ENCODE peak calls at places on chromosomes 1 and 21, in four cellular contexts. V is AG04450, N is fibroblast of the aortic adventitia, S is neural progenitor cell. D is an unnamed sample.

GRCh38 chr21:45562965-45563364 is 20.7 kb upstream of the SLC19A1 start:
- DNase-seq in V (no peak), N (no peak), S (no peak), D (no peak)

GRCh38 chr1:224435318-224435763 is 744 bp upstream of the WDR26 start:
- DNase-seq in V (peak; percentile 85), N (peak; percentile 86), S (peak; percentile 18), D (no peak)

GRCh38 chr21:25818156-25818950 is 83.6 kb downstream of the GABPA start:
- DNase-seq in V (no peak), N (no peak), S (peak; percentile 5), D (no peak)

GRCh38 chr1:152110860-152111514 is 4.3 kb downstream of the TCHH start:
- DNase-seq in V (no peak), N (peak; percentile 48), S (peak; percentile 34), D (no peak)

GRCh38 chr1:245807306-245807705 is 652.5 kb downstream of the KIF26B start:
- DNase-seq in V (no peak), N (no peak), S (no peak), D (peak; percentile 55)

GRCh38 chr1:40435471-40435870 is 14.8 kb upstream of the ZFP69B start:
- DNase-seq in V (no peak), N (peak; percentile 81), S (no peak), D (no peak)

GRCh38 chr1:198519639-198520501 is 20.6 kb downstream of the ATP6V1G3 start:
- DNase-seq in V (no peak), N (no peak), S (no peak), D (no peak)

GRCh38 chr1:85815906-85816305 is 107.7 kb upstream of the ZNHIT6 start:
- DNase-seq in V (no peak), N (peak; percentile 9), S (no peak), D (no peak)

GRCh38 chr21:15206514-15206913 is 141.7 kb upstream of the NRIP1 start:
- DNase-seq in V (no peak), N (no peak), S (no peak), D (no peak)

GRCh38 chr1:68232354-68233148 is at the start of gene WLS:
- DNase-seq in V (peak; percentile 60), N (peak; percentile 80), S (peak; percentile 93), D (no peak)

GRCh38 chr1:228929476-228930027 is 194.3 kb downstream of the RHOU start:
- DNase-seq in V (no peak), N (no peak), S (no peak), D (no peak)

GRCh38 chr21:45265721-45266517 is 21.8 kb downstream of the POFUT2 start:
- DNase-seq in V (no peak), N (no peak), S (no peak), D (peak; percentile 37)

GRCh38 chr1:147225193-147225730 is at the start of gene FMO5:
- DNase-seq in V (peak; percentile 45), N (peak; percentile 64), S (peak; percentile 76), D (peak; percentile 86)

GRCh38 chr21:35478096-35479080 is 429.3 kb upstream of the RUNX1 start:
- DNase-seq in V (no peak), N (peak; percentile 76), S (no peak), D (no peak)

GRCh38 chr1:195831789-195832188 is 776.5 kb downstream of the KCNT2 start:
- DNase-seq in V (no peak), N (no peak), S (no peak), D (no peak)

GRCh38 chr1:39452540-39452939 is 38.9 kb upstream of the BMP8A start:
- DNase-seq in V (no peak), N (no peak), S (no peak), D (no peak)

GRCh38 chr1:235250430-235250829 is 77.5 kb downstream of the ARID4B start:
- DNase-seq in V (no peak), N (no peak), S (no peak), D (no peak)

GRCh38 chr1:112337028-112337531 is 58.9 kb upstream of the CTTNBP2NL start:
- DNase-seq in V (peak; percentile 11), N (peak; percentile 48), S (peak; percentile 24), D (no peak)

GRCh38 chr1:41898191-41898713 is 20.5 kb downstream of the HIVEP3 start:
- DNase-seq in V (no peak), N (peak; percentile 75), S (no peak), D (peak; percentile 82)

GRCh38 chr1:44926311-44926781 is 60.0 kb downstream of the EIF2B3 start:
- DNase-seq in V (no peak), N (peak; percentile 85), S (no peak), D (no peak)

GRCh38 chr1:56557746-56558145 is 21.6 kb downstream of the PLPP3 start:
- DNase-seq in V (no peak), N (no peak), S (no peak), D (no peak)

GRCh38 chr1:45011837-45012638 is at the start of gene UROD:
- DNase-seq in V (peak; percentile 92), N (peak; percentile 97), S (peak; percentile 97), D (peak; percentile 87)

GRCh38 chr1:173749137-173749536 is 34.4 kb downstream of the KLHL20 start:
- DNase-seq in V (no peak), N (no peak), S (no peak), D (no peak)

DNA sequence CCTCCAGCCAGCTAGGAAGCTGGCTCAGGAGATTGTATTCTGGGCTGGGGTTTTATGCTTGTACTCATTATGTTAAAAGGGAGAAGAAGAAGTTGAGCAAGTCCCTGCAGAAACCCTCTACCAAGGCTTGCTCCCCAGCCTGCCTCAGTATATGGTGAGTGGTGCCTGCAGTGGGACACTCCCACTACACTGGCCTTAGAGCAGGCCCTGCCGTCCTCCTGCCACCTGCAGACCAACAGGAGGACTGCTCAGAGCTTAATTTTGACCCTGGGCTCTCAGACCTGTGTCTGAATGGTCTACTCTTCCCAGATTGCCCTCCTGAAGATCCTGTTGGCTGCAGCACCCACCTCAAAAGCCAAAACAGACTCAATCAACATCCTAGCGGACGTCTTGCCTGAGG is 13.0 kb downstream of the STRIP1 start:
- DNase-seq in V (no peak), N (no peak), S (no peak), D (no peak)
- H3K4me3 ChIP-seq in V (no peak overlapping the region), N (no peak overlapping the region), S (no peak overlapping the region), D (no peak overlapping the region)

DNA sequence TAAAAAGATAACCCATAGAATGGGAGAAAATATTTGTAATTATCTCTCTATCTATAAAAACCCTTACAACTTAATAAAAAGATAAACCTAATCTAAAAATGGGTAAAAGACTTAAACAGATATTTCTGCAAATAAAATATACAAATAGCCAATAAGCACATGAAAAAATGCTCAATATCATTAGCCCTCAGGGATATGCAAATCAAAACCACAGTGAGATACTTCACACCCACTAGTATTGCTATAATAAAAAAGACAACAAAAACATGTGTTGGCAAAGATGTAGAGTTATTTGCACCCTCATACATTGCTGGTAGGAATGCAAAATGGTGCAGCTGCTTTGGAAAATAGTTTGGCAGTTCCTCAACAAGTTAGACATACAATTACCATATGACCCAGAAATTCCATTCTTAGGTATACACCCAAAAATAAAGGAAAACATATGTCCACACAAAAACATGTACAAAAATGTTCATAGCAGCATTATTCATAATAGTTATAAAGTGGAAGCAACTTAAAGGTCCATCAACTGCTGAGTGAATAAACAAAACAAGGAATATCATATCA is 30.2 kb downstream of the ZZZ3 start:
- DNase-seq in V (no peak), N (peak; percentile 66), S (no peak), D (no peak)
- H3K4me3 ChIP-seq in V (no peak overlapping the region), N (no peak overlapping the region), S (no peak overlapping the region), D (no peak overlapping the region)

GRCh38 chr1:101366513-101367215 is 129.8 kb downstream of the S1PR1 start:
- DNase-seq in V (peak; percentile 8), N (peak; percentile 42), S (no peak), D (no peak)

GRCh38 chr1:101376121-101377095 is 139.6 kb downstream of the S1PR1 start:
- DNase-seq in V (no peak), N (no peak), S (no peak), D (no peak)

GRCh38 chr1:101373570-101373969 is 136.8 kb downstream of the S1PR1 start:
- DNase-seq in V (no peak), N (no peak), S (no peak), D (no peak)

GRCh38 chr1:101370488-101370887 is 133.7 kb downstream of the S1PR1 start:
- DNase-seq in V (no peak), N (no peak), S (no peak), D (no peak)

GRCh38 chr1:101371259-101371658 is 134.4 kb downstream of the S1PR1 start:
- DNase-seq in V (peak; percentile 34), N (peak; percentile 38), S (no peak), D (no peak)
- H3K4me3 ChIP-seq in V (no peak overlapping the region), N (no peak overlapping the region), S (no peak overlapping the region), D (no peak overlapping the region)

GRCh38 chr1:17668195-17668594 is 86.9 kb upstream of the ACTL8 start:
- DNase-seq in V (no peak), N (no peak), S (no peak), D (no peak)
- H3K4me3 ChIP-seq in V (no peak overlapping the region), N (no peak overlapping the region), S (no peak overlapping the region), D (no peak overlapping the region)

DNA sequence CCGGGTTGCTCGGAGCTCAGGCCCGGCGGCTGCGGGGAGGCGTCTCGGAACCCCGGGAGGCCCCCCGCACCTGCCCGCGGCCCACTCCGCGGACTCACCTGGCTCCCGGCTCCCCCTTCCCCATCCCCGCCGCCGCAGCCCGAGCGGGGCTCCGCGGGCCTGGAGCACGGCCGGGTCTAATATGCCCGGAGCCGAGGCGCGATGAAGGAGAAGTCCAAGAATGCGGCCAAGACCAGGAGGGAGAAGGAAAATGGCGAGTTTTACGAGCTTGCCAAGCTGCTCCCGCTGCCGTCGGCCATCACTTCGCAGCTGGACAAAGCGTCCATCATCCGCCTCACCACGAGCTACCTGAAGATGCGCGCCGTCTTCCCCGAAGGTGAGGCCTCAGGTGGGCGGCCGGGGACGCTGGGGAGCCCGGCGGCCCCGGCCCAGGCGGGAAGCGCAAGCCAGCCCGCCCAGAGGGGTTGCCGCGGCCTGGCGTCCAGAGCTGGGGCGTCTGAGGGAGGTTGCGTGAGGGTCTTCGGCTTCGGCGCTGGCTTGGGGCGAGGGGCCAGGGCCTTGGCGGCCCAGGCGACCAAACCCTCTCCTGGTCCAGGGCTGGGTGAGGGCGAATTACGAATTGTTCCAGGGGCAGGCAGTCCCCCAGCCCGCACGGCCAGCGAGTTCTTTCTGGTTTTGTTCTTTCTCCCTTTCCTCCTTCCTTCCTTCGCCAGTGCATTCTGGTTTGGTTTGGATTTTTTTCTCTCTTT is 805 bp downstream of the SIM2 start:
- DNase-seq in V (no peak), N (no peak), S (peak; percentile 49), D (no peak)
- H3K4me3 ChIP-seq in V (no peak overlapping the region), N (no peak overlapping the region), S (peak overlapping the region; percentile 48), D (no peak overlapping the region)